ENCODE peak calls at places on chromosomes 5 and 9, in four cellular contexts. E is HFFc6, X is A549, K is upper lobe of left lung. W is an unnamed sample.

GRCh38 chr5:16051246-16051645 is 128.3 kb downstream of the MARCHF11 start:
- DNase-seq in X (no peak), K (no peak), E (peak), W (no peak)

GRCh38 chr5:159478950-159479349 is 148.7 kb upstream of the IL12B start:
- DNase-seq in X (no peak), E (no peak), K (no peak), W (no peak)

GRCh38 chr5:131280417-131280816 is 16.6 kb downstream of the CDC42SE2 start:
- DNase-seq in X (no peak), K (no peak), E (no peak), W (no peak)

GRCh38 chr5:1127991-1128785 is 16.3 kb upstream of the SLC12A7 start:
- DNase-seq in X (no peak), E (no peak), K (no peak), W (no peak)

GRCh38 chr9:22158983-22159382 is 149.9 kb upstream of the CDKN2B start:
- DNase-seq in E (peak), X (no peak), K (no peak), W (peak)

GRCh38 chr5:167363065-167363464 is 928.4 kb upstream of the WWC1 start:
- DNase-seq in E (no peak), K (no peak), X (no peak), W (no peak)

GRCh38 chr5:101306391-101307137 is 403.5 kb upstream of the ST8SIA4 start:
- DNase-seq in K (no peak), X (no peak), E (no peak), W (no peak)

GRCh38 chr5:74403771-74404170 is 236.8 kb downstream of the ENC1 start:
- DNase-seq in E (no peak), X (no peak), K (no peak), W (no peak)

GRCh38 chr5:124721336-124721735 is 25.1 kb downstream of the ZNF608 start:
- DNase-seq in E (no peak), K (no peak), X (no peak), W (no peak)

GRCh38 chr5:150286820-150287219 is 2.8 kb downstream of the CAMK2A start:
- DNase-seq in K (no peak), E (no peak), X (peak), W (no peak)

GRCh38 chr9:1024112-1024511 is 26.0 kb upstream of the DMRT2 start:
- DNase-seq in K (no peak), X (no peak), E (no peak), W (no peak)
- TF ChIP-seq CTCF in K (no peak), X (no peak), E (no peak), W (no peak)

GRCh38 chr5:36751881-36752280 is 124.7 kb upstream of the NIPBL start:
- DNase-seq in K (no peak), E (no peak), X (no peak), W (no peak)
- TF ChIP-seq CTCF in K (no peak), E (peak), X (no peak), W (peak)

GRCh38 chr9:81141952-81142351 is 547.4 kb downstream of the TLE1 start:
- DNase-seq in K (no peak), X (no peak), E (no peak), W (no peak)
- TF ChIP-seq CTCF in K (no peak), X (no peak), E (no peak), W (no peak)

GRCh38 chr9:29160763-29161353 is 1587.6 kb upstream of the C9orf72 start:
- DNase-seq in K (peak), E (no peak), X (no peak), W (no peak)
- TF ChIP-seq CTCF in K (no peak), E (no peak), X (no peak), W (no peak)

GRCh38 chr9:10858817-10859216 is 246.0 kb upstream of the PTPRD start:
- DNase-seq in E (no peak), X (no peak), K (no peak), W (no peak)

DNA sequence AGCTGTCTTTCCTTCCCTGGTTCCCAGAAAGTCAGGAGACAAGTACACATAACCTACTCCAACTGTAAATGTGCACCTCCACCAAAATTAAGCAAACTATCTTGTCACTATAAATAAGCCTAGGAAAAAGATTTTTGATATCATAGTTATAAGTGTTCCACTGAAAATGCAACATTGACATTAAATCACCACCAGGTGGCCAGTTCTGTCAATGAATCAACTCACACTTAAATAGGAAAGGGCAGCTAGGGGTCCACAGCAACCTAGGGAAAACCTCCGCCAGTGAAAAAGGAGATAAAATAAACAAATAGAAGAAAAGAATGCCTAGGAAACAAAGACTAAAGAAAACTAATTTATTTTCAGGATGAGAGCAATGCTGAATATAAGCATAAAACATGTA is 243.0 kb upstream of the PTPRD start:
- DNase-seq in K (no peak), X (no peak), E (no peak), W (peak)
- TF ChIP-seq CTCF in K (no peak), X (no peak), E (peak), W (peak)

GRCh38 chr5:141650851-141651727 is at the start of gene FCHSD1:
- DNase-seq in X (peak), E (peak), K (peak), W (peak)
- TF ChIP-seq CTCF in X (no peak), E (no peak), K (no peak), W (no peak)

GRCh38 chr9:16825364-16825763 is 45.1 kb downstream of the BNC2 start:
- DNase-seq in E (peak), X (no peak), K (no peak), W (peak)

GRCh38 chr9:16828335-16829281 is 41.9 kb downstream of the BNC2 start:
- DNase-seq in E (peak), K (peak), X (no peak), W (peak)

GRCh38 chr9:16821344-16821743 is 49.1 kb downstream of the BNC2 start:
- DNase-seq in E (no peak), X (no peak), K (no peak), W (no peak)

GRCh38 chr9:16825971-16826370 is 44.5 kb downstream of the BNC2 start:
- DNase-seq in K (no peak), X (no peak), E (peak), W (peak)

DNA sequence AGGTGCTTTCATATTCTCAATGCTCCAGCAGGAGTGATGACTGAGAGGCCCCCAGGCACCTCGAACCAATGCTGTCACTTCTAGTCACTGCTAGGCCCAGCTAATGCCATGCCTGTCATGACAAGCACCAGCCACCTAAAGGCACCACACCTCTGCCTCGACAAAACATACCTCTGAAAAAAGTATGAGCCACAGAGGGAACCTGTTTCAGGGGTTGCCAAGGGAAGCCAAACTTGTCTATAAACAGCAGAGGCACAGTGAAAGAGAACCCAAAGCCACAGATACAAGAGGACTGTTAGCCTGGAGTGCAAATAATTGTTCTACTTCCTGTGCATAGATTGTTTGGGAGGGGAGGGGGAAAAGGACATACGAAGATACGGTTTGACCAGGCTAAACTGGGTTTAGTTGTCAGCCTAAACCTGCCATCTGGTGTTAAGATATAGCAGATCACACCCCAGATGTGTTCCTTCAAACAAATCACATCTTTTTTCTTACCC is 45.9 kb downstream of the BNC2 start:
- DNase-seq in E (peak), X (no peak), K (no peak), W (peak)
- TF ChIP-seq CTCF in E (peak), X (peak), K (no peak), W (peak)

GRCh38 chr5:34450338-34450737 is 205.8 kb upstream of the RAI14 start:
- DNase-seq in K (no peak), E (no peak), X (no peak), W (no peak)
- TF ChIP-seq CTCF in K (no peak), E (no peak), X (no peak), W (no peak)

GRCh38 chr5:127878174-127878750 is 175.1 kb downstream of the CCDC192 start:
- DNase-seq in K (no peak), E (peak), X (peak), W (peak)
- TF ChIP-seq CTCF in K (peak), E (peak), X (peak), W (peak)